ENCODE peak calls at places on chromosome 7, in eight cellular contexts. B is neural progenitor cell; W is NCI-H345; F is nephron progenitor cell; H is EH; J is CD8-positive, alpha-beta T cell; Q is lower lobe of right lung; O is activated T-helper 1 cell treated with anti-CD3 and anti-CD28 coated beads, Interleukin-12 subunit alpha, Interleukin-12 subunit beta, Interleukin-2, Interleukin-4 antibody, amounts not matched to agents 30 ng/mL and 10 ng/mL and 1 ng/mL, durations not matched to agents 14 hours and 24 hours and 36 hours. L is an unnamed sample.

GRCh38 chr7:133822001-133822641 is 305.0 kb upstream of the LRGUK start:
- DNase-seq in B (no peak), W (no peak), F (no peak), H (no peak), J (no peak), Q (no peak), O (no peak), L (no peak)

GRCh38 chr7:113083834-113084498 is 2.7 kb downstream of the GPR85 start:
- DNase-seq in B (no peak), W (no peak), F (no peak), H (no peak), J (no peak), Q (no peak), O (no peak), L (no peak)

GRCh38 chr7:2003931-2004812 is 228.6 kb downstream of the MAD1L1 start:
- DNase-seq in B (no peak), W (no peak), F (peak), H (no peak), J (no peak), Q (peak), O (no peak), L (no peak)

GRCh38 chr7:80821781-80822180 is 97.1 kb downstream of the SEMA3C start:
- DNase-seq in B (no peak), W (no peak), F (no peak), H (no peak), J (no peak), Q (no peak), O (no peak), L (no peak)

GRCh38 chr7:116576350-116577319 is 51.8 kb downstream of the CAV1 start:
- DNase-seq in B (no peak), W (no peak), F (no peak), H (peak), J (no peak), Q (no peak), O (no peak), L (peak)

GRCh38 chr7:141737118-141737835 is 881 bp upstream of the SSBP1 start:
- DNase-seq in B (no peak), W (peak), F (no peak), H (peak), J (peak), Q (peak), O (no peak), L (no peak)

GRCh38 chr7:30171753-30172447 is 37.1 kb downstream of the MTURN start:
- DNase-seq in B (no peak), W (no peak), F (no peak), H (peak), J (no peak), Q (no peak), O (no peak), L (no peak)

GRCh38 chr7:91185771-91186170 is 78.5 kb upstream of the FZD1 start:
- DNase-seq in B (no peak), W (no peak), F (no peak), H (peak), J (no peak), Q (no peak), O (no peak), L (no peak)

GRCh38 chr7:151838861-151839381 is 38.0 kb downstream of the PRKAG2 start:
- DNase-seq in B (no peak), W (no peak), F (no peak), H (no peak), J (peak), Q (peak), O (peak), L (no peak)

GRCh38 chr7:75980865-75981449 is 13.4 kb downstream of the TMEM120A start:
- DNase-seq in B (no peak), W (no peak), F (no peak), H (no peak), J (no peak), Q (no peak), O (no peak), L (no peak)

GRCh38 chr7:155529845-155530244 is 16.5 kb downstream of the CNPY1 start:
- DNase-seq in B (no peak), W (no peak), F (no peak), H (no peak), J (no peak), Q (no peak), O (no peak), L (no peak)

GRCh38 chr7:11767148-11767547 is 64.8 kb downstream of the THSD7A start:
- DNase-seq in B (no peak), W (no peak), F (no peak), H (no peak), J (no peak), Q (no peak), O (no peak), L (no peak)

GRCh38 chr7:151115836-151116418 is 29.7 kb downstream of the AGAP3 start:
- DNase-seq in B (no peak), W (no peak), F (no peak), H (no peak), J (no peak), Q (peak), O (no peak), L (no peak)

GRCh38 chr7:52273685-52274610 is 761.5 kb upstream of the POM121L12 start:
- DNase-seq in B (no peak), W (no peak), F (no peak), H (no peak), J (no peak), Q (peak), O (no peak), L (no peak)